ENCODE peak calls at places on chromosome 3, in four cellular contexts. One of them, this sample, is unnamed.

GRCh38 chr3:187986514-187986934 is 167.4 kb upstream of the LPP start:
- DNase-seq in heart right ventricle: no peak
- DNase-seq in IMR-90: peak
- DNase-seq in foreskin fibroblast: peak
- DNase-seq in this sample: no peak

GRCh38 chr3:131349946-131350347 is 31.6 kb upstream of the NUDT16 start:
- DNase-seq in heart right ventricle: peak
- DNase-seq in IMR-90: peak
- DNase-seq in foreskin fibroblast: peak
- DNase-seq in this sample: peak

GRCh38 chr3:13671536-13672233 is 122.8 kb downstream of the FBLN2 start:
- DNase-seq in heart right ventricle: no peak
- DNase-seq in IMR-90: no peak
- DNase-seq in foreskin fibroblast: no peak
- DNase-seq in this sample: no peak

GRCh38 chr3:51389423-51390183 is 1.5 kb upstream of the RBM15B start:
- DNase-seq in heart right ventricle: peak
- DNase-seq in IMR-90: peak
- DNase-seq in foreskin fibroblast: peak
- DNase-seq in this sample: peak

GRCh38 chr3:51173518-51174271 is 211.4 kb upstream of the MANF start:
- DNase-seq in heart right ventricle: no peak
- DNase-seq in IMR-90: no peak
- DNase-seq in foreskin fibroblast: no peak
- DNase-seq in this sample: no peak

GRCh38 chr3:62211675-62212429 is 161.5 kb downstream of the FEZF2 start:
- DNase-seq in heart right ventricle: no peak
- DNase-seq in IMR-90: no peak
- DNase-seq in foreskin fibroblast: peak
- DNase-seq in this sample: no peak

GRCh38 chr3:151410891-151411559 is 26.5 kb upstream of the P2RY12 start:
- DNase-seq in heart right ventricle: no peak
- DNase-seq in IMR-90: peak
- DNase-seq in foreskin fibroblast: peak
- DNase-seq in this sample: no peak

GRCh38 chr3:27146786-27147185 is 222.4 kb downstream of the NEK10 start:
- DNase-seq in heart right ventricle: no peak
- DNase-seq in IMR-90: no peak
- DNase-seq in foreskin fibroblast: no peak
- DNase-seq in this sample: no peak

GRCh38 chr3:45984331-45985312 is 11.0 kb downstream of the FYCO1 start:
- DNase-seq in heart right ventricle: no peak
- DNase-seq in IMR-90: peak
- DNase-seq in foreskin fibroblast: peak
- DNase-seq in this sample: no peak

GRCh38 chr3:23501201-23501824 is 298.2 kb downstream of the UBE2E2 start:
- DNase-seq in heart right ventricle: peak
- DNase-seq in IMR-90: peak
- DNase-seq in foreskin fibroblast: no peak
- DNase-seq in this sample: no peak

GRCh38 chr3:61960976-61961375 is 399.6 kb downstream of the PTPRG start:
- DNase-seq in heart right ventricle: no peak
- DNase-seq in IMR-90: no peak
- DNase-seq in foreskin fibroblast: peak
- DNase-seq in this sample: no peak

GRCh38 chr3:112327371-112327951 is 5.5 kb upstream of the CD200 start:
- DNase-seq in heart right ventricle: peak
- DNase-seq in IMR-90: peak
- DNase-seq in foreskin fibroblast: peak
- DNase-seq in this sample: peak

GRCh38 chr3:138944136-138944658 is 2.7 kb downstream of the FOXL2 start:
- DNase-seq in heart right ventricle: no peak
- DNase-seq in IMR-90: no peak
- DNase-seq in foreskin fibroblast: no peak
- DNase-seq in this sample: no peak

GRCh38 chr3:16012086-16012485 is 162.4 kb upstream of the GALNT15 start:
- DNase-seq in heart right ventricle: no peak
- DNase-seq in IMR-90: peak
- DNase-seq in foreskin fibroblast: peak
- DNase-seq in this sample: no peak

GRCh38 chr3:47578691-47579632 is at the start of gene CSPG5:
- DNase-seq in heart right ventricle: no peak
- DNase-seq in IMR-90: no peak
- DNase-seq in foreskin fibroblast: peak
- DNase-seq in this sample: no peak

GRCh38 chr3:194990454-194991337 is 280.3 kb downstream of the XXYLT1 start:
- DNase-seq in heart right ventricle: no peak
- DNase-seq in IMR-90: no peak
- DNase-seq in foreskin fibroblast: no peak
- DNase-seq in this sample: no peak

GRCh38 chr3:183298708-183299153 is 45.7 kb downstream of the B3GNT5 start:
- DNase-seq in heart right ventricle: peak
- DNase-seq in IMR-90: peak
- DNase-seq in foreskin fibroblast: peak
- DNase-seq in this sample: peak

GRCh38 chr3:4588410-4588809 is 95.3 kb downstream of the ITPR1 start:
- DNase-seq in heart right ventricle: no peak
- DNase-seq in IMR-90: peak
- DNase-seq in foreskin fibroblast: peak
- DNase-seq in this sample: no peak

GRCh38 chr3:157931517-157931916 is 174.7 kb downstream of the SHOX2 start:
- DNase-seq in heart right ventricle: no peak
- DNase-seq in IMR-90: no peak
- DNase-seq in foreskin fibroblast: no peak
- DNase-seq in this sample: no peak

GRCh38 chr3:10467904-10468610 is 37.3 kb downstream of the ATP2B2 start:
- DNase-seq in heart right ventricle: no peak
- DNase-seq in IMR-90: no peak
- DNase-seq in foreskin fibroblast: no peak
- DNase-seq in this sample: peak

GRCh38 chr3:194327414-194328079 is 23.6 kb downstream of the CPN2 start:
- DNase-seq in heart right ventricle: no peak
- DNase-seq in IMR-90: peak
- DNase-seq in foreskin fibroblast: peak
- DNase-seq in this sample: no peak

GRCh38 chr3:173933113-173933512 is 535.6 kb downstream of the NLGN1 start:
- DNase-seq in heart right ventricle: no peak
- DNase-seq in IMR-90: no peak
- DNase-seq in foreskin fibroblast: no peak
- DNase-seq in this sample: no peak

GRCh38 chr3:90092994-90093393 is 985.6 kb downstream of the EPHA3 start:
- DNase-seq in heart right ventricle: no peak
- DNase-seq in IMR-90: peak
- DNase-seq in foreskin fibroblast: peak
- DNase-seq in this sample: no peak

GRCh38 chr3:112376996-112377395 is 44.0 kb downstream of the CD200 start:
- DNase-seq in heart right ventricle: no peak
- DNase-seq in IMR-90: peak
- DNase-seq in foreskin fibroblast: peak
- DNase-seq in this sample: no peak

GRCh38 chr3:13197281-13197680 is 124.1 kb upstream of the IQSEC1 start:
- DNase-seq in heart right ventricle: no peak
- DNase-seq in IMR-90: no peak
- DNase-seq in foreskin fibroblast: no peak
- DNase-seq in this sample: no peak

GRCh38 chr3:126121074-126121473 is 37.1 kb upstream of the SLC41A3 start:
- DNase-seq in heart right ventricle: no peak
- DNase-seq in IMR-90: no peak
- DNase-seq in foreskin fibroblast: no peak
- DNase-seq in this sample: no peak

GRCh38 chr3:170137971-170138370 is 43.6 kb downstream of the PHC3 start:
- DNase-seq in heart right ventricle: no peak
- DNase-seq in IMR-90: no peak
- DNase-seq in foreskin fibroblast: peak
- DNase-seq in this sample: no peak

GRCh38 chr3:125967156-125967555 is 1.8 kb upstream of the ROPN1B start:
- DNase-seq in heart right ventricle: no peak
- DNase-seq in IMR-90: no peak
- DNase-seq in foreskin fibroblast: no peak
- DNase-seq in this sample: no peak

GRCh38 chr3:48661501-48662139 is 1.1 kb downstream of the CELSR3 start:
- DNase-seq in heart right ventricle: peak
- DNase-seq in IMR-90: peak
- DNase-seq in foreskin fibroblast: peak
- DNase-seq in this sample: no peak

GRCh38 chr3:43105224-43105596 is 669 bp downstream of the POMGNT2 start:
- DNase-seq in heart right ventricle: no peak
- DNase-seq in IMR-90: no peak
- DNase-seq in foreskin fibroblast: no peak
- DNase-seq in this sample: no peak

GRCh38 chr3:43106293-43106628 is 382 bp upstream of the POMGNT2 start:
- DNase-seq in heart right ventricle: no peak
- DNase-seq in IMR-90: no peak
- DNase-seq in foreskin fibroblast: no peak
- DNase-seq in this sample: no peak

GRCh38 chr3:43105597-43106292 is at the start of gene POMGNT2:
- DNase-seq in heart right ventricle: peak
- DNase-seq in IMR-90: peak
- DNase-seq in foreskin fibroblast: peak
- DNase-seq in this sample: peak

GRCh38 chr3:43104039-43104438 is 1.8 kb downstream of the POMGNT2 start:
- DNase-seq in heart right ventricle: no peak
- DNase-seq in IMR-90: no peak
- DNase-seq in foreskin fibroblast: no peak
- DNase-seq in this sample: no peak

DNA sequence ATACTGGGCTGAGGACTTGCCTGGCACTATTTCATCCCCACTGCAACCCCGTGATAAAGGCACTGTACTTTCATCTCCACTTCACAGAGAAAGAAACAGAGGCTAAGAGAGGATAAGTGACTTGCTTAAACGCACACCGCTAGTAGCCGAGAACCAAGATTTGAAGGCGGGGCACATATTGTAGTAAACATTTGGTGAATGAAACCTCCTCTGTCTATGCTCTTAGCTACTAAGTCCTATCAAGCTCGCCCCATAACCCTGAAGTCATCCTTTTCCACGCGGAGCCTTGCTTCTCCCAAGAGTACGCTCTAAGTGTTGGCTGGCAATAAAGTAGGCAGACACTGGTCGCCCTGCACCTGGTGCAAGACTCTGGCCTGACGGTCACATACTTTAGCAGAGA is 1.1 kb downstream of the POMGNT2 start:
- DNase-seq in heart right ventricle: no peak
- DNase-seq in IMR-90: no peak
- DNase-seq in foreskin fibroblast: peak
- DNase-seq in this sample: no peak
- H3K4me3 ChIP-seq in heart right ventricle: peak
- H3K4me3 ChIP-seq in IMR-90: peak
- H3K4me3 ChIP-seq in foreskin fibroblast: peak
- H3K4me3 ChIP-seq in this sample: peak

GRCh38 chr3:53269888-53270880 is 14.4 kb upstream of the TKT start:
- DNase-seq in heart right ventricle: peak
- DNase-seq in IMR-90: peak
- DNase-seq in foreskin fibroblast: peak
- DNase-seq in this sample: peak
- H3K4me3 ChIP-seq in heart right ventricle: no peak
- H3K4me3 ChIP-seq in IMR-90: no peak
- H3K4me3 ChIP-seq in foreskin fibroblast: no peak
- H3K4me3 ChIP-seq in this sample: no peak

DNA sequence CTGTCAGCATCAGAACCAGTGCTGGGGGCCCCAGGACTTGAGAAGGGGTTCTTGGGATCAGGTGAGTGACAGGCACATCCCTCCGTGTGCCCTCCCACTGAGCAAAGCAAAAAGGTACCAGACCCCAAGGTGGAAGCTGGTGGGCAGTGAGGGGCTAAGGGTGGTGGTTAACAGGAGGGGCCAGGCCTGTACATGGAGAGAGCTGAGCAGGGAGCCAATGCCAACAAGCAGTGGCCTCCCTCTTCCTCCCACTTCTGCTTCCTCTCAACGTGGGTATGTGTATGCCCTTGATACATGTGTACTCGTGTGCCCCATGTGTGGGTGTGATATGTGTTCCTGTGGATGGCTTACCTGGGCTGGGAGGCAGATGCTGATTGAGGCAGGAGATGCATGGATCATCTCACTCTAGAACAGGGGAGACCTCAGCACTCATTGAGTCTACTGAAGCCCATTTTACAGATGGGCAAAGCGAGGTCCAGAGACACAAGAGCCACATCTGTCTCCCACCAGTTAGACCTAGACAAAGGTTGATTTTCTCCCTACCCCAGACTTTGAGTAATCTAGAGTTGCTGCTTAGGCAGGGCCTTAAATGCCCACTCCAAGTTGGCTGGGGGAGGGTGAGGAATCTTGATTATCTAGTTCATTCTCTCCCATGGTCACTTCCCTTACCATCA is 945 bp downstream of the VIPR1 start:
- DNase-seq in heart right ventricle: peak
- DNase-seq in IMR-90: no peak
- DNase-seq in foreskin fibroblast: no peak
- DNase-seq in this sample: no peak
- H3K4me3 ChIP-seq in heart right ventricle: peak
- H3K4me3 ChIP-seq in IMR-90: no peak
- H3K4me3 ChIP-seq in foreskin fibroblast: no peak
- H3K4me3 ChIP-seq in this sample: no peak

GRCh38 chr3:72177075-72178050 is 392.4 kb upstream of the PROK2 start:
- DNase-seq in heart right ventricle: peak
- DNase-seq in IMR-90: peak
- DNase-seq in foreskin fibroblast: peak
- DNase-seq in this sample: no peak
- H3K4me3 ChIP-seq in heart right ventricle: peak
- H3K4me3 ChIP-seq in IMR-90: no peak
- H3K4me3 ChIP-seq in foreskin fibroblast: no peak
- H3K4me3 ChIP-seq in this sample: no peak

GRCh38 chr3:41792806-41793205 is 169.1 kb downstream of the ULK4 start:
- DNase-seq in heart right ventricle: no peak
- DNase-seq in IMR-90: no peak
- DNase-seq in foreskin fibroblast: no peak
- DNase-seq in this sample: no peak
- H3K4me3 ChIP-seq in heart right ventricle: no peak
- H3K4me3 ChIP-seq in IMR-90: no peak
- H3K4me3 ChIP-seq in foreskin fibroblast: no peak
- H3K4me3 ChIP-seq in this sample: no peak